ENCODE peak calls at places on chromosomes 11 and 22, in eight cellular contexts. One of them, this sample, is unnamed.

GRCh38 chr22:44181033-44181911 is 547 bp downstream of the PARVG start:
- DNase-seq in CD4-positive, alpha-beta memory T cell: peak; percentile 52
- DNase-seq in SK-N-SH: no peak
- DNase-seq in body of pancreas: no peak
- DNase-seq in psoas muscle: no peak
- DNase-seq in pancreas: peak; percentile 55
- DNase-seq in HCT116: no peak
- DNase-seq in neural progenitor cell: no peak
- DNase-seq in this sample: no peak

GRCh38 chr11:117200813-117201515 is 1.8 kb downstream of the TAGLN start:
- DNase-seq in CD4-positive, alpha-beta memory T cell: no peak
- DNase-seq in SK-N-SH: no peak
- DNase-seq in body of pancreas: no peak
- DNase-seq in psoas muscle: no peak
- DNase-seq in pancreas: no peak
- DNase-seq in HCT116: no peak
- DNase-seq in neural progenitor cell: no peak
- DNase-seq in this sample: no peak

GRCh38 chr11:57481915-57482781 is 21.8 kb downstream of the RTN4RL2 start:
- DNase-seq in CD4-positive, alpha-beta memory T cell: no peak
- DNase-seq in SK-N-SH: no peak
- DNase-seq in body of pancreas: no peak
- DNase-seq in psoas muscle: no peak
- DNase-seq in pancreas: no peak
- DNase-seq in HCT116: no peak
- DNase-seq in neural progenitor cell: no peak
- DNase-seq in this sample: no peak

GRCh38 chr11:45925550-45925949 is 3.1 kb downstream of the LARGE2 start:
- DNase-seq in CD4-positive, alpha-beta memory T cell: no peak
- DNase-seq in SK-N-SH: no peak
- DNase-seq in body of pancreas: no peak
- DNase-seq in psoas muscle: no peak
- DNase-seq in pancreas: no peak
- DNase-seq in HCT116: no peak
- DNase-seq in neural progenitor cell: no peak
- DNase-seq in this sample: no peak

GRCh38 chr11:90908074-90908473 is 685.2 kb upstream of the CHORDC1 start:
- DNase-seq in CD4-positive, alpha-beta memory T cell: no peak
- DNase-seq in SK-N-SH: no peak
- DNase-seq in body of pancreas: no peak
- DNase-seq in psoas muscle: no peak
- DNase-seq in pancreas: no peak
- DNase-seq in HCT116: no peak
- DNase-seq in neural progenitor cell: no peak
- DNase-seq in this sample: no peak

GRCh38 chr11:369336-370018 is at the start of gene B4GALNT4:
- DNase-seq in CD4-positive, alpha-beta memory T cell: peak; percentile 33
- DNase-seq in SK-N-SH: peak; percentile 99
- DNase-seq in body of pancreas: no peak
- DNase-seq in psoas muscle: peak; percentile 32
- DNase-seq in pancreas: no peak
- DNase-seq in HCT116: no peak
- DNase-seq in neural progenitor cell: peak; percentile 78
- DNase-seq in this sample: no peak

GRCh38 chr11:13629752-13630151 is 38.7 kb upstream of the FAR1 start:
- DNase-seq in CD4-positive, alpha-beta memory T cell: no peak
- DNase-seq in SK-N-SH: no peak
- DNase-seq in body of pancreas: no peak
- DNase-seq in psoas muscle: no peak
- DNase-seq in pancreas: no peak
- DNase-seq in HCT116: no peak
- DNase-seq in neural progenitor cell: no peak
- DNase-seq in this sample: no peak

GRCh38 chr11:118930152-118930712 is 4.5 kb upstream of the BCL9L start:
- DNase-seq in CD4-positive, alpha-beta memory T cell: peak; percentile 85
- DNase-seq in SK-N-SH: peak; percentile 78
- DNase-seq in body of pancreas: peak; percentile 97
- DNase-seq in psoas muscle: peak; percentile 85
- DNase-seq in pancreas: peak; percentile 94
- DNase-seq in HCT116: peak; percentile 97
- DNase-seq in neural progenitor cell: peak; percentile 86
- DNase-seq in this sample: peak; percentile 86

GRCh38 chr11:130652671-130653335 is 204.4 kb downstream of the ADAMTS15 start:
- DNase-seq in CD4-positive, alpha-beta memory T cell: no peak
- DNase-seq in SK-N-SH: no peak
- DNase-seq in body of pancreas: no peak
- DNase-seq in psoas muscle: peak; percentile 79
- DNase-seq in pancreas: no peak
- DNase-seq in HCT116: no peak
- DNase-seq in neural progenitor cell: no peak
- DNase-seq in this sample: no peak

GRCh38 chr11:68050371-68050841 is 11.6 kb downstream of the TCIRG1 start:
- DNase-seq in CD4-positive, alpha-beta memory T cell: no peak
- DNase-seq in SK-N-SH: no peak
- DNase-seq in body of pancreas: peak; percentile 26
- DNase-seq in psoas muscle: no peak
- DNase-seq in pancreas: no peak
- DNase-seq in HCT116: no peak
- DNase-seq in neural progenitor cell: no peak
- DNase-seq in this sample: no peak

GRCh38 chr11:131079036-131079435 is 162.8 kb upstream of the SNX19 start:
- DNase-seq in CD4-positive, alpha-beta memory T cell: no peak
- DNase-seq in SK-N-SH: no peak
- DNase-seq in body of pancreas: no peak
- DNase-seq in psoas muscle: no peak
- DNase-seq in pancreas: no peak
- DNase-seq in HCT116: no peak
- DNase-seq in neural progenitor cell: no peak
- DNase-seq in this sample: no peak

GRCh38 chr11:16114978-16115871 is 241.1 kb downstream of the SOX6 start:
- DNase-seq in CD4-positive, alpha-beta memory T cell: no peak
- DNase-seq in SK-N-SH: no peak
- DNase-seq in body of pancreas: no peak
- DNase-seq in psoas muscle: no peak
- DNase-seq in pancreas: no peak
- DNase-seq in HCT116: no peak
- DNase-seq in neural progenitor cell: no peak
- DNase-seq in this sample: no peak

GRCh38 chr11:65593518-65594414 is 1.8 kb downstream of the KCNK7 start:
- DNase-seq in CD4-positive, alpha-beta memory T cell: peak; percentile 27
- DNase-seq in SK-N-SH: peak; percentile 84
- DNase-seq in body of pancreas: no peak
- DNase-seq in psoas muscle: no peak
- DNase-seq in pancreas: no peak
- DNase-seq in HCT116: no peak
- DNase-seq in neural progenitor cell: peak; percentile 73
- DNase-seq in this sample: no peak

GRCh38 chr11:84819128-84819527 is 808.0 kb downstream of the DLG2 start:
- DNase-seq in CD4-positive, alpha-beta memory T cell: no peak
- DNase-seq in SK-N-SH: no peak
- DNase-seq in body of pancreas: no peak
- DNase-seq in psoas muscle: no peak
- DNase-seq in pancreas: no peak
- DNase-seq in HCT116: no peak
- DNase-seq in neural progenitor cell: no peak
- DNase-seq in this sample: no peak

GRCh38 chr11:56819916-56820315 is 71.4 kb upstream of the OR9G4 start:
- DNase-seq in CD4-positive, alpha-beta memory T cell: no peak
- DNase-seq in SK-N-SH: no peak
- DNase-seq in body of pancreas: no peak
- DNase-seq in psoas muscle: no peak
- DNase-seq in pancreas: no peak
- DNase-seq in HCT116: no peak
- DNase-seq in neural progenitor cell: no peak
- DNase-seq in this sample: no peak

GRCh38 chr11:114060402-114061052 is 1.0 kb downstream of the ZBTB16 start:
- DNase-seq in CD4-positive, alpha-beta memory T cell: no peak
- DNase-seq in SK-N-SH: peak; percentile 67
- DNase-seq in body of pancreas: peak; percentile 54
- DNase-seq in psoas muscle: peak; percentile 48
- DNase-seq in pancreas: peak; percentile 81
- DNase-seq in HCT116: no peak
- DNase-seq in neural progenitor cell: peak; percentile 65
- DNase-seq in this sample: no peak

GRCh38 chr22:37742374-37743092 is 45.7 kb downstream of the TRIOBP start:
- DNase-seq in CD4-positive, alpha-beta memory T cell: no peak
- DNase-seq in SK-N-SH: no peak
- DNase-seq in body of pancreas: no peak
- DNase-seq in psoas muscle: peak; percentile 60
- DNase-seq in pancreas: no peak
- DNase-seq in HCT116: peak; percentile 96
- DNase-seq in neural progenitor cell: no peak
- DNase-seq in this sample: no peak

GRCh38 chr11:65505434-65506315 is 6.8 kb downstream of the MALAT1 start:
- DNase-seq in CD4-positive, alpha-beta memory T cell: peak; percentile 24
- DNase-seq in SK-N-SH: no peak
- DNase-seq in body of pancreas: no peak
- DNase-seq in psoas muscle: no peak
- DNase-seq in pancreas: peak; percentile 75
- DNase-seq in HCT116: no peak
- DNase-seq in neural progenitor cell: no peak
- DNase-seq in this sample: no peak

GRCh38 chr11:57568330-57568766 is 876 bp upstream of the UBE2L6 start:
- DNase-seq in CD4-positive, alpha-beta memory T cell: peak; percentile 85
- DNase-seq in SK-N-SH: no peak
- DNase-seq in body of pancreas: no peak
- DNase-seq in psoas muscle: peak; percentile 82
- DNase-seq in pancreas: peak; percentile 91
- DNase-seq in HCT116: peak; percentile 56
- DNase-seq in neural progenitor cell: no peak
- DNase-seq in this sample: peak; percentile 67

GRCh38 chr11:32426819-32427615 is 8.3 kb downstream of the WT1 start:
- DNase-seq in CD4-positive, alpha-beta memory T cell: peak; percentile 36
- DNase-seq in SK-N-SH: peak; percentile 30
- DNase-seq in body of pancreas: no peak
- DNase-seq in psoas muscle: no peak
- DNase-seq in pancreas: no peak
- DNase-seq in HCT116: no peak
- DNase-seq in neural progenitor cell: peak; percentile 70
- DNase-seq in this sample: no peak

GRCh38 chr11:32429477-32429876 is 5.9 kb downstream of the WT1 start:
- DNase-seq in CD4-positive, alpha-beta memory T cell: no peak
- DNase-seq in SK-N-SH: peak; percentile 14
- DNase-seq in body of pancreas: no peak
- DNase-seq in psoas muscle: no peak
- DNase-seq in pancreas: no peak
- DNase-seq in HCT116: no peak
- DNase-seq in neural progenitor cell: peak; percentile 14
- DNase-seq in this sample: no peak

GRCh38 chr11:32427616-32427934 is 7.8 kb downstream of the WT1 start:
- DNase-seq in CD4-positive, alpha-beta memory T cell: no peak
- DNase-seq in SK-N-SH: no peak
- DNase-seq in body of pancreas: no peak
- DNase-seq in psoas muscle: no peak
- DNase-seq in pancreas: no peak
- DNase-seq in HCT116: no peak
- DNase-seq in neural progenitor cell: no peak
- DNase-seq in this sample: no peak

GRCh38 chr11:32428665-32429293 is 6.6 kb downstream of the WT1 start:
- DNase-seq in CD4-positive, alpha-beta memory T cell: no peak
- DNase-seq in SK-N-SH: peak; percentile 21
- DNase-seq in body of pancreas: no peak
- DNase-seq in psoas muscle: no peak
- DNase-seq in pancreas: no peak
- DNase-seq in HCT116: no peak
- DNase-seq in neural progenitor cell: peak; percentile 24
- DNase-seq in this sample: no peak

DNA sequence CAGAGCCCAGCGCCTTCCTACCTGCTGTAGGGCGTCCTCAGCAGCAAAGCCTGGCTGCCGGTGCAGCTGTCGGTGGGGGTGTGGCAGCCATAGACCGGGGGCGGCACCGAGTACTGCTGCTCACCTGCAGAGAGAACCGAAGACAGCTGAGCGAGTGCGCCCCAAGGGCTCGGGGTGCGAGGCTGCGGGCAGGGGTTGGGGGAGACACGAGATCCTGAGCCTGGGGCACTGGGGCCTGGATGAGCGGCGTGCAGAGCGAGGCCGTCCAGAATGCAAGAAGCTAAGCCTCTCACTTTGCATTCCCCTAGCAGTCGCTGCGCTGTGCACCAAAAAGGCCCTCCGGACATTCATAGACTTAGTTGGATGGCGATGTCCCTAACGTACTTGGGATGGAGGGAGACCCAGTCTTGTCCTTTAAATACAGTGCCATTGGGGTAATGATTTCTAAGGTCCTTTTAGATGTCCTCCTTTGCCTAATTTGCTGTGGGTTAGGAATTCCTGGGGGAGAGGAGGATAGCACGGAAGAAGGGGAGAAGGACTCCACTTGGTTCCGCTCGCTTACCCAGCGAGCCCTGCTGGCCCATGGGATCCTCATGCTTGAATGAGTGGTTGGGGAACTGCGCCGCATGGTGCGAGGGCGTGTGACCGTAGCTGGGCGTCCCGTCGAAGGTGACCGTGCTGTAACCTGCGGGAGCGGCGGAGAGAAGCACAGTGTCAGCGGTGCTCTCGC is 7.2 kb downstream of the WT1 start:
- DNase-seq in CD4-positive, alpha-beta memory T cell: no peak
- DNase-seq in SK-N-SH: peak; percentile 14
- DNase-seq in body of pancreas: no peak
- DNase-seq in psoas muscle: no peak
- DNase-seq in pancreas: no peak
- DNase-seq in HCT116: no peak
- DNase-seq in neural progenitor cell: peak; percentile 60
- DNase-seq in this sample: no peak
- H3K27me3 ChIP-seq in CD4-positive, alpha-beta memory T cell: peaks cover 30% of the 10 kb centered on the region
- H3K27me3 ChIP-seq in SK-N-SH: peaks cover 75% of the 10 kb centered on the region
- H3K27me3 ChIP-seq in body of pancreas: no peaks in the 10 kb centered on the region
- H3K27me3 ChIP-seq in psoas muscle: no peaks in the 10 kb centered on the region
- H3K27me3 ChIP-seq in pancreas: peaks cover under 1% of the 10 kb centered on the region
- H3K27me3 ChIP-seq in HCT116: peaks cover 7% of the 10 kb centered on the region
- H3K27me3 ChIP-seq in neural progenitor cell: peaks cover 100% of the 10 kb centered on the region
- H3K27me3 ChIP-seq in this sample: peaks cover 96% of the 10 kb centered on the region

GRCh38 chr22:31083377-31083768 is 2.3 kb downstream of the SMTN start:
- DNase-seq in CD4-positive, alpha-beta memory T cell: no peak
- DNase-seq in SK-N-SH: peak; percentile 7
- DNase-seq in body of pancreas: peak; percentile 80
- DNase-seq in psoas muscle: peak; percentile 14
- DNase-seq in pancreas: peak; percentile 81
- DNase-seq in HCT116: no peak
- DNase-seq in neural progenitor cell: no peak
- DNase-seq in this sample: no peak
- H3K4me3 ChIP-seq in CD4-positive, alpha-beta memory T cell: no peak overlapping the region
- H3K4me3 ChIP-seq in SK-N-SH: peak overlapping the region; percentile 74
- H3K4me3 ChIP-seq in body of pancreas: no peak overlapping the region
- H3K4me3 ChIP-seq in psoas muscle: peak overlapping the region; percentile 89
- H3K4me3 ChIP-seq in pancreas: peak overlapping the region; percentile 57
- H3K4me3 ChIP-seq in HCT116: peak overlapping the region; percentile 93
- H3K4me3 ChIP-seq in neural progenitor cell: no peak overlapping the region
- H3K4me3 ChIP-seq in this sample: no peak overlapping the region

GRCh38 chr22:39233736-39234120 is 11.1 kb downstream of the PDGFB start:
- DNase-seq in CD4-positive, alpha-beta memory T cell: no peak
- DNase-seq in SK-N-SH: no peak
- DNase-seq in body of pancreas: no peak
- DNase-seq in psoas muscle: peak; percentile 58
- DNase-seq in pancreas: no peak
- DNase-seq in HCT116: no peak
- DNase-seq in neural progenitor cell: peak; percentile 60
- DNase-seq in this sample: no peak
- H3K4me1 ChIP-seq in CD4-positive, alpha-beta memory T cell: peaks cover 42% of the 10 kb centered on the region
- H3K4me1 ChIP-seq in SK-N-SH: no peaks in the 10 kb centered on the region
- H3K4me1 ChIP-seq in body of pancreas: peaks cover 42% of the 10 kb centered on the region
- H3K4me1 ChIP-seq in psoas muscle: peaks cover 71% of the 10 kb centered on the region
- H3K4me1 ChIP-seq in pancreas: peaks cover 9% of the 10 kb centered on the region
- H3K4me1 ChIP-seq in HCT116: peaks cover 29% of the 10 kb centered on the region
- H3K4me1 ChIP-seq in neural progenitor cell: peaks cover 48% of the 10 kb centered on the region
- H3K4me1 ChIP-seq in this sample: peaks cover 40% of the 10 kb centered on the region

GRCh38 chr22:39658367-39658766 is 87.8 kb downstream of the CACNA1I start:
- DNase-seq in CD4-positive, alpha-beta memory T cell: peak; percentile 75
- DNase-seq in SK-N-SH: no peak
- DNase-seq in body of pancreas: no peak
- DNase-seq in psoas muscle: no peak
- DNase-seq in pancreas: no peak
- DNase-seq in HCT116: no peak
- DNase-seq in neural progenitor cell: no peak
- DNase-seq in this sample: no peak
- H3K27me3 ChIP-seq in CD4-positive, alpha-beta memory T cell: no peaks in the 10 kb centered on the region
- H3K27me3 ChIP-seq in SK-N-SH: no peaks in the 10 kb centered on the region
- H3K27me3 ChIP-seq in body of pancreas: no peaks in the 10 kb centered on the region
- H3K27me3 ChIP-seq in psoas muscle: no peaks in the 10 kb centered on the region
- H3K27me3 ChIP-seq in pancreas: peaks cover 3% of the 10 kb centered on the region
- H3K27me3 ChIP-seq in HCT116: no peaks in the 10 kb centered on the region
- H3K27me3 ChIP-seq in neural progenitor cell: peaks cover 81% of the 10 kb centered on the region
- H3K27me3 ChIP-seq in this sample: peaks cover 39% of the 10 kb centered on the region

This sample was measured in NT2/D1.